ENCODE peak calls at places on chromosomes 13 and 19, in four cellular contexts. U, B, T and R are unnamed samples. For H3K4me1, the result is how much of the 10 kb centered on the place peaks cover.

GRCh38 chr13:30615851-30616311 is 1.8 kb upstream of the USPL1 start:
- DNase-seq in U (no peak), B (peak), T (peak), R (no peak)

GRCh38 chr19:33737704-33738103 is 59.0 kb upstream of the KCTD15 start:
- DNase-seq in U (no peak), B (no peak), T (no peak), R (no peak)

GRCh38 chr13:101915755-101916107 is 463.3 kb downstream of the ITGBL1 start:
- DNase-seq in U (no peak), B (no peak), T (no peak), R (no peak)

GRCh38 chr13:41019578-41020347 is 647 bp upstream of the ELF1 start:
- DNase-seq in U (no peak), B (peak), T (peak), R (no peak)

GRCh38 chr19:53511933-53512374 is 26.0 kb upstream of the ZNF331 start:
- DNase-seq in U (no peak), B (peak), T (peak), R (no peak)

GRCh38 chr13:77026255-77026782 is 640 bp downstream of the FBXL3 start:
- DNase-seq in U (peak), B (peak), T (peak), R (peak)

GRCh38 chr13:114108894-114109293 is 23.5 kb downstream of the RASA3 start:
- DNase-seq in U (no peak), B (no peak), T (no peak), R (no peak)

GRCh38 chr19:30664358-30665058 is 292.3 kb downstream of the ZNF536 start:
- DNase-seq in U (no peak), B (peak), T (peak), R (peak)

GRCh38 chr13:99085139-99085845 is 107.4 kb upstream of the DOCK9 start:
- DNase-seq in U (no peak), B (no peak), T (no peak), R (no peak)

GRCh38 chr19:53332484-53332883 is 1.1 kb upstream of the ZNF845 start:
- DNase-seq in U (no peak), B (no peak), T (no peak), R (no peak)

GRCh38 chr19:53158119-53158656 is 665 bp downstream of the ZNF347 start:
- DNase-seq in U (no peak), B (peak), T (no peak), R (no peak)

GRCh38 chr13:42215578-42216421 is 56.2 kb upstream of the AKAP11 start:
- DNase-seq in U (peak), B (peak), T (peak), R (peak)

GRCh38 chr19:31975461-31975860 is 369.9 kb upstream of the ZNF507 start:
- DNase-seq in U (no peak), B (no peak), T (no peak), R (no peak)

GRCh38 chr19:56314018-56314583 is 538 bp downstream of the ZSCAN5A start:
- DNase-seq in U (no peak), B (no peak), T (peak), R (peak)

GRCh38 chr13:94173312-94173854 is 306.1 kb downstream of the DCT start:
- DNase-seq in U (no peak), B (no peak), T (no peak), R (no peak)

GRCh38 chr13:110015253-110015652 is 228.9 kb upstream of the IRS2 start:
- DNase-seq in U (no peak), B (no peak), T (no peak), R (peak)

GRCh38 chr19:45160870-45161714 is at the start of gene NKPD1:
- DNase-seq in U (no peak), B (no peak), T (no peak), R (no peak)

GRCh38 chr19:46115396-46116109 is 8.9 kb downstream of the IGFL3 start:
- DNase-seq in U (peak), B (peak), T (no peak), R (peak)

GRCh38 chr13:31015207-31015606 is 82.8 kb downstream of the TEX26 start:
- DNase-seq in U (no peak), B (no peak), T (no peak), R (no peak)

GRCh38 chr13:75633285-75633684 is 2.8 kb upstream of the LMO7 start:
- DNase-seq in U (no peak), B (no peak), T (peak), R (no peak)

GRCh38 chr19:43610493-43610892 is 1.4 kb upstream of the SRRM5 start:
- DNase-seq in U (no peak), B (no peak), T (no peak), R (peak)

GRCh38 chr13:79997244-79997643 is 343.7 kb downstream of the SPRY2 start:
- DNase-seq in U (no peak), B (no peak), T (no peak), R (no peak)

GRCh38 chr19:48635263-48635965 is 1.8 kb downstream of the DBP start:
- DNase-seq in U (no peak), B (peak), T (no peak), R (peak)

GRCh38 chr19:19741184-19741583 is 8.3 kb upstream of the ZNF14 start:
- DNase-seq in U (no peak), B (no peak), T (no peak), R (no peak)

GRCh38 chr13:39783051-39783450 is 127.6 kb downstream of the COG6 start:
- DNase-seq in U (no peak), B (no peak), T (no peak), R (no peak)

GRCh38 chr13:36848228-36848982 is 29.4 kb downstream of the RFXAP start:
- DNase-seq in U (no peak), B (peak), T (no peak), R (no peak)

GRCh38 chr13:75792526-75793187 is 156.5 kb downstream of the LMO7 start:
- DNase-seq in U (no peak), B (no peak), T (peak), R (peak)

GRCh38 chr19:14480695-14481069 is 5.5 kb upstream of the PTGER1 start:
- DNase-seq in U (no peak), B (peak), T (no peak), R (no peak)

GRCh38 chr13:30341815-30342570 is 34.6 kb upstream of the KATNAL1 start:
- DNase-seq in U (no peak), B (peak), T (no peak), R (no peak)

GRCh38 chr13:45434556-45435371 is 16.6 kb upstream of the SLC25A30 start:
- DNase-seq in U (no peak), B (no peak), T (peak), R (no peak)

GRCh38 chr13:73248711-73249580 is 190.1 kb downstream of the KLF5 start:
- DNase-seq in U (no peak), B (peak), T (no peak), R (no peak)

GRCh38 chr19:16369306-16369663 is 44.7 kb downstream of the KLF2 start:
- DNase-seq in U (no peak), B (no peak), T (no peak), R (no peak)

GRCh38 chr13:35140831-35141230 is 198.8 kb downstream of the NBEA start:
- DNase-seq in U (no peak), B (no peak), T (no peak), R (no peak)

GRCh38 chr13:110399801-110400200 is 92.7 kb downstream of the COL4A2 start:
- DNase-seq in U (no peak), B (no peak), T (no peak), R (no peak)

GRCh38 chr13:33146843-33147611 is 130.8 kb downstream of the KL start:
- DNase-seq in U (peak), B (no peak), T (no peak), R (no peak)

GRCh38 chr13:38688674-38689073 is 1.8 kb downstream of the FREM2 start:
- DNase-seq in U (no peak), B (no peak), T (no peak), R (no peak)

DNA sequence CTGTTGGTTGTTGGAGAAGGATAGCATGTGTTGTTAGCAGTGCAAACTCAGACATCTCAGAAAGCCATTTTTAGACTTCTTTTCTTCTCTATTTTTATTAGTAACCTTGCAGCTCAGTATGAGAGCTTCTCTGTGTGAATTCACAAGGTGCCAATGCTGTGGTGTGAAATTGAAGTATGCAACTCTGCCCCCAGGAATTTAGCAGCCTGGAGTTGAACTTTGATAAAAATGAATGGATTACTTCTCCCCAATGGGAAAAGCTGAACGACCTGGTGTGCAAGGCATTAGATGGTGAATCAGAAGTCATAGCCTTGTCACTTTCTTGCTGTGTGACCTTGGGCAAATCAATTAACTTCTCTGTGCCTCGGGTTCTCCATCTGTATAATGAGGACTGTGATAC is 512.3 kb upstream of the PCDH9 start:
- DNase-seq in U (no peak), B (no peak), T (no peak), R (no peak)
- TF ChIP-seq PBX3 in U (no peak), B (no peak), T (no peak), R (no peak)

GRCh38 chr19:1830568-1830967 is 17.7 kb downstream of the REXO1 start:
- DNase-seq in U (no peak), B (no peak), T (no peak), R (no peak)

GRCh38 chr19:1836458-1837221 is 11.6 kb downstream of the REXO1 start:
- DNase-seq in U (no peak), B (peak), T (no peak), R (no peak)

GRCh38 chr19:1830978-1831377 is 17.3 kb downstream of the REXO1 start:
- DNase-seq in U (no peak), B (no peak), T (no peak), R (no peak)

GRCh38 chr19:1832046-1832663 is 16.1 kb downstream of the REXO1 start:
- DNase-seq in U (no peak), B (no peak), T (no peak), R (no peak)

DNA sequence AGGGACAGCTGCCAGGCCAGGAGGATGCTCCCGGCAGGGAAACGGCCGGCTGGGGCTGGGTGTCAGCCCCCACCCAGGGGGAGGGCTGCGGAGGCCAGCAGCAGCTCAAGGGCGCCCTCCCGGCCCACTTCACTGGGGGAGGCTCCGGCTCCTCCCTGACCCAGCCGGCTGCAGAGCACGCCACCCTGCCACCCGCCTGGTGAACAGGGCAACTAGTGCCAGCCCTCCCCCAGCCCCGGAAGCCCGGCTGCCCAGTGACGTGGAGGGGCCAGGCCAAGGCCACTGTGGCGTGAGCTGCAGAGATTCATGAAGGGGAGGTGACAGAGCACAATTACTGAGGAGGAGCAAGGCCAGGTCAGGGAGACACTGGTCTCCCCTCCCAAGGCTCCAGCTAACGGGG is 14.7 kb downstream of the REXO1 start:
- DNase-seq in U (no peak), B (no peak), T (no peak), R (no peak)
- H3K4me1 ChIP-seq in U (under half), B (under half), T (under half), R (under half)

DNA sequence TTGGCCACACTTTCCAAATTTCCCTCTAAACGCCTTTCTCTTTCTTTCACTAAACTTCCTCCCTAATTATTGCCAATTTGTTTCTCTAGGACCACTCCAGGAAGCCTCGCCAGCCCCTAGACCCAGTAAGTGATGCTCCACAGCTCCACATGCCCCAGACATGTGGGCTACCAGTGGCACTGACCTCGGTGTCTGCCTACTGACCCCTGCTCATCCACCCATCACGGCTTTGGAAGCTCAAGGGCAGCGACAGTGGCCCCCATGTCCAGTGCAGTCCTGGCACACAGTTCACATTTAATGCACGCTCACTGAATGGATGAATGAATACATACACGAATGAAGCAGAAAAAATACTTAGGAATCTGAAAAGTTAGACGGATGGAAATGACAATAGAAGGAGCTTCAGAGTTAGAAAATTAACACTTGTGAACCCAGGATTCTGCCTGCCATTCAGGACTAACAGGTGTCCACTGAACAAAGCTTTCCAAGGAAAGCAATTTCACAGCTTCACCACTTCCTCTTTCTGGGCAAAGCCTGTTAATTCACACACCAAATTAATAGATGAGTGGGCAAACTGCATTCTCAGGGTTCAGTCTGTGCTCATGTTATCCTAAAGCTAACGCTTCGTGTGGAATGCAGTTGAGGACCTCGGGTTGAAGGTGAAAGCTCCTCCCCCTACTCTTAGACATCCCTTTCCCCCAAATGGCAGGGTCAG is 50.9 kb downstream of the CCDC70 start:
- DNase-seq in U (no peak), B (no peak), T (no peak), R (no peak)
- TF ChIP-seq PBX3 in U (no peak), B (no peak), T (no peak), R (no peak)

DNA sequence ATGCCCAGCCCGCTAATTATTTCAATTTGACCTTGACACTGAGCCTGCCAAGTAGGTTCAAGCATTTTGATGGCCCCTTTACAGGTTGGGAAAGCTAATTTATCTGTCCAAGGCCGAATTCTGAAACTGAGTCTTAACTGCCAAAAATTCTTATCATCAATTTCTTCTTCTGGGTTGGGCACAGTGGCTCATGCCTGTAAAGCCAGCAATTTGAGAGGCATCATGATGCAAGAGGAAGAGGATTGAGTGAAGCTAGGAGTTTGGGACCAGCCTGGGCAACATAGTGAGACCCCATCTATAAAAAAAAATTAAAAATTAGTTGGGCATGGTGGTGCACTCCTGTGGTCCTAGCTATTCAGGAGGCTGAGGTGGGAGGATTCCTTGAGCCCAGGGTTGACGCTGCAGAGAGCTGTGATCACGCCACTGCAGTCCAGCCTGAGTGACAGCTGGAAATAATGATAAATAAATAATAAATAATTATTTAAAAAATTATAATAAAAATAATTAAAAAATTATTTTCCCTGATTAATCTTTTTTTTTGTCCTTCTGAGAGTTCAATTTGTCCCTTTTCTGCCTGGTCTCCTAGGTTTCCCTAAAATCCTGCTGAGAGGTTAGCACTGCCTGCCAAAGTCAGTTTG is 1.3 kb upstream of the LDLR start:
- DNase-seq in U (no peak), B (no peak), T (no peak), R (no peak)
- H3K4me1 ChIP-seq in U (under half), B (under half), T (half or more), R (under half)

GRCh38 chr13:28441533-28441928 is 53.4 kb downstream of the FLT1 start:
- DNase-seq in U (no peak), B (no peak), T (no peak), R (no peak)

GRCh38 chr13:28438067-28438466 is 56.9 kb downstream of the FLT1 start:
- DNase-seq in U (no peak), B (no peak), T (no peak), R (no peak)

GRCh38 chr13:28438598-28439334 is 56.2 kb downstream of the FLT1 start:
- DNase-seq in U (no peak), B (no peak), T (no peak), R (no peak)

GRCh38 chr13:28442872-28443271 is 52.1 kb downstream of the FLT1 start:
- DNase-seq in U (no peak), B (no peak), T (no peak), R (no peak)

DNA sequence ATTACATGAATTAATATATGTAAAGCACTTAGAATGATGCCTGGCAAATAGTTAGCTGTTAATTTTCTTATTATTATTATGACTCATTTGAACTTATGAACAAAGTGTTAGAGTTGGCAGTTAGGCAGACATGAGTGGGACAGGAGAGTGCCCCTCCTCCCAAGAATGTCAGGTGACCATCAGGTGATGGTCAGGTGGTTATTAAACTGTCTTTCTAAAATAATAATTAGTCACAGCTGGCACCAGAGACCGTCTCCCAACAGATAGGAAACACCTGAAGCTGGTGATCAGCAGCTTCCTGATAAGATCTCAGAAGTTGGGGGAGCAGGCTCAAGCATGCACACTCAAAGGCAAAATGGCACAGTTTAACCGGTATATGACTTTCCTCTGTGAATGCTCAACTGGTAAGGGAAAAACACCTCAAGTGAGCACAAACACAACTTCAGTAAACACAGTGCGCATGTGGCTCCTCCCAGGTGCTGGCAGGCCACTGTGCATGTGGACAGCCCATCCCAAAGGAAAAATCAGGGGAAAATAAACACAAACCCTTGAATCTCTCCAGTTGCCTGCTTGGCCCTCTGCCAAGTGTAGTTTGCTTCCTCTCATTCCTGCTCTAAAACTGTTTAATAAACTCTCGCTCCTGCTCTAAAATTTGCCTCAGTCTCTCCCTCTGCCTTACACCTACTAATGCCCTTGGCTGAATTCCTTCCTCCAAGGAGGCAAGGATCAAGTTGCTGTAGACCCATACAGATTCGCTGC is 54.0 kb downstream of the FLT1 start:
- DNase-seq in U (no peak), B (no peak), T (no peak), R (no peak)
- TF ChIP-seq PBX3 in U (no peak), B (no peak), T (no peak), R (no peak)

GRCh38 chr19:13054605-13055212 is 47.9 kb downstream of the LYL1 start:
- DNase-seq in U (no peak), B (no peak), T (no peak), R (no peak)
- H3K4me1 ChIP-seq in U (under half), B (half or more), T (half or more), R (under half)